ENCODE peak calls at places on chromosomes 3 and 15, in five cellular contexts. One of them, this sample, is unnamed.

GRCh38 chr3:184565421-184566211 is 4.0 kb downstream of the EPHB3 start:
- DNase-seq in AG04449: peak
- DNase-seq in choroid plexus epithelial cell: peak
- DNase-seq in bronchial epithelial cell: peak
- DNase-seq in fibroblast of pulmonary artery: peak
- DNase-seq in this sample: no peak

GRCh38 chr3:135214400-135214799 is 419.3 kb downstream of the EPHB1 start:
- DNase-seq in fibroblast of pulmonary artery: no peak
- DNase-seq in AG04449: no peak
- DNase-seq in bronchial epithelial cell: no peak
- DNase-seq in choroid plexus epithelial cell: no peak
- DNase-seq in this sample: no peak

GRCh38 chr15:77013786-77014136 is 18.8 kb downstream of the PSTPIP1 start:
- DNase-seq in bronchial epithelial cell: peak
- DNase-seq in fibroblast of pulmonary artery: no peak
- DNase-seq in choroid plexus epithelial cell: no peak
- DNase-seq in AG04449: no peak
- DNase-seq in this sample: no peak

GRCh38 chr3:14410501-14411165 is 8.2 kb downstream of the SLC6A6 start:
- DNase-seq in choroid plexus epithelial cell: peak
- DNase-seq in AG04449: peak
- DNase-seq in bronchial epithelial cell: peak
- DNase-seq in fibroblast of pulmonary artery: peak
- DNase-seq in this sample: no peak

GRCh38 chr15:81752149-81752942 is 293.5 kb downstream of the MEX3B start:
- DNase-seq in AG04449: no peak
- DNase-seq in fibroblast of pulmonary artery: peak
- DNase-seq in choroid plexus epithelial cell: peak
- DNase-seq in bronchial epithelial cell: peak
- DNase-seq in this sample: peak

GRCh38 chr3:1228289-1228688 is 135.5 kb downstream of the CNTN6 start:
- DNase-seq in fibroblast of pulmonary artery: no peak
- DNase-seq in bronchial epithelial cell: no peak
- DNase-seq in AG04449: no peak
- DNase-seq in choroid plexus epithelial cell: no peak
- DNase-seq in this sample: no peak

GRCh38 chr15:99427668-99428361 is 138.0 kb upstream of the MEF2A start:
- DNase-seq in bronchial epithelial cell: no peak
- DNase-seq in fibroblast of pulmonary artery: no peak
- DNase-seq in choroid plexus epithelial cell: no peak
- DNase-seq in AG04449: no peak
- DNase-seq in this sample: peak

GRCh38 chr15:99014803-99015676 is 7.4 kb upstream of the PGPEP1L start:
- DNase-seq in AG04449: no peak
- DNase-seq in bronchial epithelial cell: peak
- DNase-seq in choroid plexus epithelial cell: peak
- DNase-seq in fibroblast of pulmonary artery: peak
- DNase-seq in this sample: peak

GRCh38 chr3:124053871-124054270 is 61.9 kb upstream of the ROPN1 start:
- DNase-seq in AG04449: no peak
- DNase-seq in bronchial epithelial cell: no peak
- DNase-seq in choroid plexus epithelial cell: no peak
- DNase-seq in fibroblast of pulmonary artery: no peak
- DNase-seq in this sample: no peak

GRCh38 chr3:10419637-10420232 is 85.7 kb downstream of the ATP2B2 start:
- DNase-seq in AG04449: no peak
- DNase-seq in fibroblast of pulmonary artery: no peak
- DNase-seq in choroid plexus epithelial cell: no peak
- DNase-seq in bronchial epithelial cell: peak
- DNase-seq in this sample: no peak

GRCh38 chr3:136350557-136350956 is 100.4 kb downstream of the PCCB start:
- DNase-seq in bronchial epithelial cell: peak
- DNase-seq in choroid plexus epithelial cell: peak
- DNase-seq in AG04449: no peak
- DNase-seq in fibroblast of pulmonary artery: peak
- DNase-seq in this sample: no peak

GRCh38 chr15:33398555-33398954 is 87.8 kb downstream of the RYR3 start:
- DNase-seq in fibroblast of pulmonary artery: no peak
- DNase-seq in choroid plexus epithelial cell: no peak
- DNase-seq in AG04449: no peak
- DNase-seq in bronchial epithelial cell: no peak
- DNase-seq in this sample: no peak

GRCh38 chr15:60844431-60845174 is 365.7 kb upstream of the ICE2 start:
- DNase-seq in AG04449: no peak
- DNase-seq in bronchial epithelial cell: no peak
- DNase-seq in fibroblast of pulmonary artery: no peak
- DNase-seq in choroid plexus epithelial cell: no peak
- DNase-seq in this sample: no peak

GRCh38 chr3:41768363-41768762 is 193.5 kb downstream of the ULK4 start:
- DNase-seq in bronchial epithelial cell: peak
- DNase-seq in fibroblast of pulmonary artery: no peak
- DNase-seq in AG04449: no peak
- DNase-seq in choroid plexus epithelial cell: no peak
- DNase-seq in this sample: no peak

GRCh38 chr15:73956276-73957086 is 30.2 kb downstream of the LOXL1 start:
- DNase-seq in AG04449: peak
- DNase-seq in bronchial epithelial cell: peak
- DNase-seq in choroid plexus epithelial cell: peak
- DNase-seq in fibroblast of pulmonary artery: peak
- DNase-seq in this sample: peak

GRCh38 chr15:99098426-99098825 is 6.5 kb upstream of the SYNM start:
- DNase-seq in bronchial epithelial cell: no peak
- DNase-seq in fibroblast of pulmonary artery: no peak
- DNase-seq in choroid plexus epithelial cell: no peak
- DNase-seq in AG04449: no peak
- DNase-seq in this sample: no peak

GRCh38 chr3:14170569-14171159 is 7.7 kb downstream of the XPC start:
- DNase-seq in AG04449: peak
- DNase-seq in bronchial epithelial cell: peak
- DNase-seq in choroid plexus epithelial cell: peak
- DNase-seq in fibroblast of pulmonary artery: peak
- DNase-seq in this sample: no peak

GRCh38 chr3:178705925-178706324 is 169.7 kb downstream of the KCNMB2 start:
- DNase-seq in AG04449: no peak
- DNase-seq in choroid plexus epithelial cell: peak
- DNase-seq in fibroblast of pulmonary artery: no peak
- DNase-seq in bronchial epithelial cell: peak
- DNase-seq in this sample: no peak

DNA sequence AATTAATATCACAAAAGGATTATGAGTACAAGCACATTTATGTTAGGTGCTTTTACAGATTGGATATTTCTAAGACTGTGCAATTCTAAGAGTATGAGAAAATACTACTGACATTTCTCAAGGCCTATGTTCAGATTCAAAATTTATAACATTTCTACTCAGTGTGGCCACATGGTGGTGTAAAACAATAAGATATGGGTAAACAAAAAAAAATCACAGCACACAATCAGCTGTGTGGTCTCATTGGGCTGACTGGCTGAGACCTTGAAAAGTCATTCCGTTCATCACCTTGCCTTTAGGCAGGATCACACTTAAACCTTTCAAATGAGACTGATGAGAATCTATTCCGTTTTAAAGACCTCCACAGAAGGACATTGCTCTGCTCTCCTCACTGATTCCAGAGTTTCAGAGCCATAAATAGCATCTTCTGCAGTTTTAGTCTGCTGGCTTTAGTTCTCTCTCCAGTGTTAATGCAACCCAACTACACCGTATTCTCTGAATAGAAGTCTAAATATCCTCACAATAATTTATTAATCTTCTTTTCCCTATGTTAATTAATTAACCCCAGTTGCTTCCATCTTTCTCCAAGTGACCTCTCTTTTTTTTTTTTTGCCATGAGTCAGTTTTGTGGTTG is 158.2 kb downstream of the SPATA16 start:
- DNase-seq in bronchial epithelial cell: no peak
- DNase-seq in choroid plexus epithelial cell: peak
- DNase-seq in fibroblast of pulmonary artery: peak
- DNase-seq in AG04449: no peak
- DNase-seq in this sample: no peak
- TF ChIP-seq CTCF in bronchial epithelial cell: no peak
- TF ChIP-seq CTCF in choroid plexus epithelial cell: peak
- TF ChIP-seq CTCF in fibroblast of pulmonary artery: peak
- TF ChIP-seq CTCF in AG04449: no peak
- TF ChIP-seq CTCF in this sample: no peak

DNA sequence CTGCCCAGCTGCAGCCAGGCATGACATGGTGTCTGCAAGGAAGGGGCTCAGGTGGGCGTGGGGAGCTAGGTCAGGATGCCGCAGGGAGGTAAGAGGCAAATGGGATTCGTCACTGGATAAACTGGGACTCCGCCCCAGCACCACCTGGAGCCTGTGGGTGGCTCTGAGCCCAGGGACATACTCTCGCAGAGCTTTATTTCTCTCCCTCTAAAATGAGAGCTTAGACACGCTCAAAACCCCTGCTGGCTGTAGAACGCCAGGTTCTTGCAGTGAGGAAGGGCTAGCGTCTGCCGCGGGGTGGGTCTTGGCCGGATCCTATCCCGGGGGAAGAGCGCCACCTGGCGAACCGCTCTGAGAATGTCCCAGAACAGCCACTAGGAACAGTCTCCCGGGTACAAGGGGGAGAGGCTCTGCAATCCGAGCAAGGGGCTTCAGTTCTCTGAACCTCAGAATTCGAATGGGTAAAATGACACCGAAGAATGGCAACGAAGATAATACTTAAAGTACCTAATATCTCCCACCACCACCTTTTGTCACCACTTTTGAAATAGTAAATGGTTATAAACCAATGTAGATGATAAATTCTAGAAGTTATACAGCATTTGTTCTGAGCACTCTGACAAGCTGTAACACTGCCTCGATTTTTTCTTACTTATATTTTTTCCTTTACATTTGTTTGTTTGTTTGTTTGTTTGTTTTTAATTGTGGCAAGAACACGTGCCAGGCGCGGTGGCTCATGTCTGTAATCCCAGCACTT is 53.2 kb upstream of the SRGAP3 start:
- DNase-seq in choroid plexus epithelial cell: peak
- DNase-seq in bronchial epithelial cell: peak
- DNase-seq in AG04449: no peak
- DNase-seq in fibroblast of pulmonary artery: peak
- DNase-seq in this sample: peak
- TF ChIP-seq CTCF in choroid plexus epithelial cell: peak
- TF ChIP-seq CTCF in bronchial epithelial cell: peak
- TF ChIP-seq CTCF in AG04449: peak
- TF ChIP-seq CTCF in fibroblast of pulmonary artery: peak
- TF ChIP-seq CTCF in this sample: peak

GRCh38 chr3:36741285-36741684 is 23.1 kb downstream of the DCLK3 start:
- DNase-seq in fibroblast of pulmonary artery: peak
- DNase-seq in AG04449: no peak
- DNase-seq in bronchial epithelial cell: peak
- DNase-seq in choroid plexus epithelial cell: no peak
- DNase-seq in this sample: no peak
- TF ChIP-seq CTCF in fibroblast of pulmonary artery: peak
- TF ChIP-seq CTCF in AG04449: peak
- TF ChIP-seq CTCF in bronchial epithelial cell: peak
- TF ChIP-seq CTCF in choroid plexus epithelial cell: peak
- TF ChIP-seq CTCF in this sample: no peak

GRCh38 chr15:29939404-29939803 is 117.1 kb upstream of the TJP1 start:
- DNase-seq in fibroblast of pulmonary artery: peak
- DNase-seq in bronchial epithelial cell: peak
- DNase-seq in choroid plexus epithelial cell: peak
- DNase-seq in AG04449: no peak
- DNase-seq in this sample: no peak

GRCh38 chr15:29944925-29945324 is 122.7 kb upstream of the TJP1 start:
- DNase-seq in AG04449: no peak
- DNase-seq in choroid plexus epithelial cell: no peak
- DNase-seq in bronchial epithelial cell: no peak
- DNase-seq in fibroblast of pulmonary artery: no peak
- DNase-seq in this sample: no peak

GRCh38 chr15:29942548-29942947 is 120.3 kb upstream of the TJP1 start:
- DNase-seq in bronchial epithelial cell: no peak
- DNase-seq in AG04449: no peak
- DNase-seq in choroid plexus epithelial cell: no peak
- DNase-seq in fibroblast of pulmonary artery: no peak
- DNase-seq in this sample: no peak

GRCh38 chr15:29938701-29939340 is 116.6 kb upstream of the TJP1 start:
- DNase-seq in choroid plexus epithelial cell: peak
- DNase-seq in AG04449: no peak
- DNase-seq in fibroblast of pulmonary artery: no peak
- DNase-seq in bronchial epithelial cell: no peak
- DNase-seq in this sample: no peak

DNA sequence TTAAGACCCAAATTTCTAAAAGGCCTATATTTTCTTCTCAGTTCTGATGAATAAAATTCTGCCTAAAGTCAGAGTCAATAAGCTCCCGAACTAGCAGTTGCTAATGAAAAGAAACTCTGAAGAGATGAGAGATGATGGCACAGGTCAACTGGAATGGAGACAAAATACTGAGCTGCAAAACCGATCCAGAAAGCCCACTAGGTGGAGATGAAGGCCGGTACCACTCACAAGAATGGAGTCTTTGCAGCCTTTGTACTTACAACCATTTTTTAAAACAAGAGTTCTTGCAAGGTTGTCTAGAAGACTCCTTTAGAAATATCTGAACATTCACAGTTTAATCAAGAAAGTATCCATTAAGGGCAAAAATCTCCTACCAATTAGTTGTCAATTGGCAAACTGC is 119.9 kb upstream of the TJP1 start:
- DNase-seq in bronchial epithelial cell: no peak
- DNase-seq in AG04449: no peak
- DNase-seq in fibroblast of pulmonary artery: no peak
- DNase-seq in choroid plexus epithelial cell: peak
- DNase-seq in this sample: no peak
- TF ChIP-seq CTCF in bronchial epithelial cell: no peak
- TF ChIP-seq CTCF in AG04449: peak
- TF ChIP-seq CTCF in fibroblast of pulmonary artery: peak
- TF ChIP-seq CTCF in choroid plexus epithelial cell: peak
- TF ChIP-seq CTCF in this sample: no peak

GRCh38 chr3:145780301-145780700 is 380.7 kb downstream of the PLOD2 start:
- DNase-seq in AG04449: no peak
- DNase-seq in bronchial epithelial cell: no peak
- DNase-seq in fibroblast of pulmonary artery: peak
- DNase-seq in choroid plexus epithelial cell: peak
- DNase-seq in this sample: no peak

GRCh38 chr3:145776782-145777408 is 384.1 kb downstream of the PLOD2 start:
- DNase-seq in bronchial epithelial cell: peak
- DNase-seq in choroid plexus epithelial cell: peak
- DNase-seq in AG04449: no peak
- DNase-seq in fibroblast of pulmonary artery: peak
- DNase-seq in this sample: peak
- TF ChIP-seq CTCF in bronchial epithelial cell: peak
- TF ChIP-seq CTCF in choroid plexus epithelial cell: peak
- TF ChIP-seq CTCF in AG04449: peak
- TF ChIP-seq CTCF in fibroblast of pulmonary artery: peak
- TF ChIP-seq CTCF in this sample: no peak

GRCh38 chr3:119673875-119674274 is 3.3 kb downstream of the COX17 start:
- DNase-seq in fibroblast of pulmonary artery: no peak
- DNase-seq in AG04449: no peak
- DNase-seq in choroid plexus epithelial cell: no peak
- DNase-seq in bronchial epithelial cell: no peak
- DNase-seq in this sample: no peak
- TF ChIP-seq CTCF in fibroblast of pulmonary artery: no peak
- TF ChIP-seq CTCF in AG04449: no peak
- TF ChIP-seq CTCF in choroid plexus epithelial cell: no peak
- TF ChIP-seq CTCF in bronchial epithelial cell: no peak
- TF ChIP-seq CTCF in this sample: no peak

GRCh38 chr3:111667170-111667569 is 72.0 kb upstream of the ZBED2 start:
- DNase-seq in bronchial epithelial cell: peak
- DNase-seq in AG04449: no peak
- DNase-seq in fibroblast of pulmonary artery: no peak
- DNase-seq in choroid plexus epithelial cell: no peak
- DNase-seq in this sample: no peak
- TF ChIP-seq CTCF in bronchial epithelial cell: no peak
- TF ChIP-seq CTCF in AG04449: no peak
- TF ChIP-seq CTCF in fibroblast of pulmonary artery: no peak
- TF ChIP-seq CTCF in choroid plexus epithelial cell: no peak
- TF ChIP-seq CTCF in this sample: no peak

GRCh38 chr15:35850284-35850683 is 304.3 kb upstream of the DPH6 start:
- DNase-seq in choroid plexus epithelial cell: no peak
- DNase-seq in AG04449: no peak
- DNase-seq in bronchial epithelial cell: no peak
- DNase-seq in fibroblast of pulmonary artery: no peak
- DNase-seq in this sample: no peak
- TF ChIP-seq CTCF in choroid plexus epithelial cell: no peak
- TF ChIP-seq CTCF in AG04449: no peak
- TF ChIP-seq CTCF in bronchial epithelial cell: no peak
- TF ChIP-seq CTCF in fibroblast of pulmonary artery: no peak
- TF ChIP-seq CTCF in this sample: no peak